ENCODE peak calls at places on chromosomes 6 and 20, in six cellular contexts. One of them, this sample, is unnamed.

GRCh38 chr6:41626917-41627316 is 11.4 kb upstream of the MDFI start:
- DNase-seq in HepG2: no peak
- DNase-seq in IMR-90: no peak
- DNase-seq in NB4: no peak
- DNase-seq in heart left ventricle: no peak
- DNase-seq in adrenal gland: no peak
- DNase-seq in this sample: no peak

GRCh38 chr20:46179811-46180326 is 61.8 kb downstream of the CD40 start:
- DNase-seq in HepG2: no peak
- DNase-seq in IMR-90: no peak
- DNase-seq in NB4: no peak
- DNase-seq in heart left ventricle: no peak
- DNase-seq in adrenal gland: no peak
- DNase-seq in this sample: no peak

GRCh38 chr6:41824571-41825569 is 37.4 kb downstream of the TOMM6 start:
- DNase-seq in HepG2: no peak
- DNase-seq in IMR-90: peak
- DNase-seq in NB4: no peak
- DNase-seq in heart left ventricle: no peak
- DNase-seq in adrenal gland: no peak
- DNase-seq in this sample: peak

GRCh38 chr6:28206527-28207243 is 18.4 kb upstream of the ZSCAN9 start:
- DNase-seq in HepG2: no peak
- DNase-seq in IMR-90: peak
- DNase-seq in NB4: no peak
- DNase-seq in heart left ventricle: no peak
- DNase-seq in adrenal gland: no peak
- DNase-seq in this sample: no peak

GRCh38 chr6:170456886-170457698 is 96.0 kb downstream of the PSMB1 start:
- DNase-seq in HepG2: no peak
- DNase-seq in IMR-90: no peak
- DNase-seq in NB4: no peak
- DNase-seq in heart left ventricle: no peak
- DNase-seq in adrenal gland: no peak
- DNase-seq in this sample: no peak

GRCh38 chr20:48012401-48012974 is 227.2 kb upstream of the SULF2 start:
- DNase-seq in HepG2: peak
- DNase-seq in IMR-90: peak
- DNase-seq in NB4: peak
- DNase-seq in heart left ventricle: no peak
- DNase-seq in adrenal gland: no peak
- DNase-seq in this sample: no peak

GRCh38 chr6:106885659-106886058 is 88.9 kb downstream of the CD24 start:
- DNase-seq in HepG2: no peak
- DNase-seq in IMR-90: no peak
- DNase-seq in NB4: no peak
- DNase-seq in heart left ventricle: no peak
- DNase-seq in adrenal gland: no peak
- DNase-seq in this sample: no peak

GRCh38 chr6:48747040-48747439 is 636.0 kb upstream of the PTCHD4 start:
- DNase-seq in HepG2: no peak
- DNase-seq in IMR-90: peak
- DNase-seq in NB4: peak
- DNase-seq in heart left ventricle: no peak
- DNase-seq in adrenal gland: no peak
- DNase-seq in this sample: no peak

GRCh38 chr6:144952456-144953240 is 667.5 kb downstream of the UTRN start:
- DNase-seq in HepG2: no peak
- DNase-seq in IMR-90: no peak
- DNase-seq in NB4: no peak
- DNase-seq in heart left ventricle: no peak
- DNase-seq in adrenal gland: no peak
- DNase-seq in this sample: no peak

DNA sequence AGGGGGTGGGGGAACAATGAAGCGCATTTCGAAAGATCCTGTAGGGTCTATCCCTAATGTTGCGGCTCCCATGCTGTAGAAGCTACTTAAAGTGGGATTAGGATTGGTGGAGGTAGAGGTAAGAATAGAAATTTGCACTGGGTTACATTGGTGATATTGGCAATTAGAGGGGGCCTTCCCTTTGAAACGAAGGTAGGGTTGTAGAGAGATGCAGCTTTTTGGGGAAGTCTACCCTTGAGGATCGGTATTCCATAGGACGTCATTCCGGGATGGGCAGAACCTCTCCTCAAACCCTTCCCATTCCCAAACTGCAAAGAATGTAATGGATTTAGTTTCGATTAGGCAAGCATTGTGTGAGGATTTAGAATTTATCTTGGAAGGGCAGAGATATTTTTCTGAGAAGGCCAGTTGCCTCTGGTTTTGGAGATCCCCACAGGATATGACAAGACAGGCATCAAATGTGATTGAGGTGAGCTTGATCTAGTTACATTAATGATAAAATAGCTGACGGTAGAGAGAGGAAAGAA is 5.4 kb upstream of the ZNFX1 start:
- DNase-seq in HepG2: no peak
- DNase-seq in IMR-90: no peak
- DNase-seq in NB4: peak
- DNase-seq in heart left ventricle: no peak
- DNase-seq in adrenal gland: no peak
- DNase-seq in this sample: no peak
- TF ChIP-seq POLR2A in HepG2: no peak
- TF ChIP-seq POLR2A in IMR-90: no peak
- TF ChIP-seq POLR2A in NB4: peak
- TF ChIP-seq POLR2A in heart left ventricle: no peak
- TF ChIP-seq POLR2A in adrenal gland: no peak
- TF ChIP-seq POLR2A in this sample: no peak

DNA sequence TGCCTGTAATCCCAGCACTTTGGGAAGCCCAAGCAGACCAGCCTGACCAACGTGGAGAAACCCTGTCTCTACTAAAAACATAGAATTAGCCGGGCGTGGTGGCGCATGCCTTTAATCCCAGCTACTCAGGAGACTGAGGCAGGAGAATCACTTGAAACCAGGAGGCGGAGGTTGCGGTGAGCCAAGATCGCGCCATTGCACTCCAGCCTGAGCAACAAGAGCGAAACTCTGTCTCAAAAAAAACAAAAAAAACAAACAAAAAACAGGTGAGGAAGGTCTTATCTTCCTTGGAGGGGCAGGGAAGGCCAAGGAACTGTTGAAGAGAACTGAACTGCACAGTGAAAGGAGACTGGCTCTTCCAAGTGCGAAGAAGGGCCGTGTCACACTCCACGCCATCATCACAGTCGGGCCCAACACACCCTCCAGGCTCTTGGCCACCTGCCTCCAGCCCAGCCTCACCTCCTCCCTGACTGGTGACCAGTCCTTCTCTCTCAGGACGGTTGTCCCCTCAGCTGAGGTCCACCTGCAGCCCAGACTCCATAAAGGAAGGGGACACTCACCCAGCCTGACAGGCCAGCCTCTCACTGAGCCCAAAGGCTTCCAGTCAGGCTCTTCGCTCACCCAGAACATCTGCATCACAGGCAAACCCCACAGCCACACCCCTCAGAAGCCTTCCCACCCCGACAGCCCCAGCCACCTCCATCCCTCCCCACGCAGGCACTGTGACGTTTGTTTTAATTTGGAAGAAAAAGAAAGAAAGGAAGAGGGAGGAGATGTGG is 4.1 kb downstream of the ZC3H12D start:
- DNase-seq in HepG2: no peak
- DNase-seq in IMR-90: no peak
- DNase-seq in NB4: no peak
- DNase-seq in heart left ventricle: no peak
- DNase-seq in adrenal gland: no peak
- DNase-seq in this sample: no peak
- TF ChIP-seq POLR2A in HepG2: no peak
- TF ChIP-seq POLR2A in IMR-90: no peak
- TF ChIP-seq POLR2A in NB4: no peak
- TF ChIP-seq POLR2A in heart left ventricle: no peak
- TF ChIP-seq POLR2A in adrenal gland: no peak
- TF ChIP-seq POLR2A in this sample: no peak

DNA sequence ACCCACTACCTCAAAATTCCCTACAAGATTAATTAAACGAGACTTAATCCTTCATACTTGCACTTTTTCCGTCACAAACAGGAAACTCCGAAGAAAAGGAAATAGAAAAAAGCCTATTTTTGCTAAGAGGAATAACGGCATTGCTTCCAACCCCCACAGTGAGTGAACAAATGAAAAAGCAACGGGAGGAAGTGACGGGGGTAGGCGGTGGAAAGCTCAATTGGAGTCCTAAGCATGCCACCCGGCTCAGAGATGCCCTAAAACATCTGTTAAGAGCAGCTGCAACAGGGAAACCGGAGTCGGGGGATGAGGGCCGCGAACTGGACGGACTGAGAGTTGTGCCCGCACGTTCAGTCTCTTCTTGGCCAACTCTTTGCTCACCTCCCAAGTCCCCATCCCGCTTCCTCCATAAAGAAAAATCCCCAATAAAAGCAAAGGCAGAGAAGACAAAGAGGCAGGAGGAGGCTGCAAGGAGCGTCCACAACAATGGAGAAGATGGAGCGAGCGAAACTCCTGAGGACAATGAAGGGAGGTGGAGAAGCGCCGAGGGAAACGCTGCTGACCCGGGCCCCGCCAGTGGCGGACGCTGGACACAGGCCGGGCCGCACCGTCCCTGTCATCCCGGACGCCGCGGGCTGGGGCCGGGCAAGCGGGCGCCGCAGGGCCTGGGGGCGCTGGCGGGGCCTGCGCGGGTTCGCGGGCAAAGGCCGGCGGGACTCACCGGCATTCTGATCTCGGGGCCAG is 671 bp downstream of the SEC63 start:
- DNase-seq in HepG2: peak
- DNase-seq in IMR-90: peak
- DNase-seq in NB4: peak
- DNase-seq in heart left ventricle: peak
- DNase-seq in adrenal gland: peak
- DNase-seq in this sample: no peak
- TF ChIP-seq POLR2A in HepG2: no peak
- TF ChIP-seq POLR2A in IMR-90: peak
- TF ChIP-seq POLR2A in NB4: no peak
- TF ChIP-seq POLR2A in heart left ventricle: no peak
- TF ChIP-seq POLR2A in adrenal gland: peak
- TF ChIP-seq POLR2A in this sample: no peak

DNA sequence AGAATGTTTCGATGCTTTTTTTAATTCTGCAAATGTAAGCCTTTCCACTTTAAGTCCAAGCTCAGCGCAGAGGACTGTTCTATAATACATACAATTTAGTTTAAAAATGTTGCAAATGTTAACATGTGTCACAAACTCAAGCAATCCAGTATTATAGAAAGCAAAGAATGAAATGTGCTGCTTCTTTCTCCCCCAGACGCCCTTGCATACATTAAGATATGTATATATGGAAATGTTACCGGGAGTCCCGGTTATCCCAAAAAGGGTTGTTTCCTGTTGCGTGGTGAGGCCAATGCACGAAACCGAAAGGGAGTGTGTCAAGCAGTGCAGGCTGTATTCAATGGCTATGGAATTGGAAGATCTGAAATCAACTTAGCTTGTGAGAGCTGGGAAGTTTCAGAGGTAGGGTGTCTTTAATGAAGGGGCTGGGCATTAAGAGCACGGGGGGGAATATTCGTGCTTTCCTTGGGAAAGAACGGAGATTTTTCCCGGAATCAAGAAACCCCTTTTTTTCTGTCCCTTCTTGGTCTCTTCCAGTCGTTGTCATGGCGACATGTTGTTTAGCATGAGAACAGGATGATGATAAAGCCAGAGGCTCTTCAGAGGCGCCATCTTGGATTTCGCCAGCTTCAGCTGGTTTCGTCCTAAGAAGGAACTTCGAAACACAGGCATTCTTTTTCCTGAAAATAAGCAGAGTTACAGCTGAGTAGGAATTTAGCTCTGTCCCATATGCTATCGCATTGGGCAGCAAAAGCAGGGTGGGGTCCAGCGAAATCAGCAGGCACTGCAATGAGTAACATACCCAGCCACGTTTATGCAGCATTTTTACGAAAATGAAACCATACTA is 10.1 kb upstream of the NQO2 start:
- DNase-seq in HepG2: peak
- DNase-seq in IMR-90: peak
- DNase-seq in NB4: peak
- DNase-seq in heart left ventricle: peak
- DNase-seq in adrenal gland: peak
- DNase-seq in this sample: peak
- TF ChIP-seq POLR2A in HepG2: peak
- TF ChIP-seq POLR2A in IMR-90: peak
- TF ChIP-seq POLR2A in NB4: peak
- TF ChIP-seq POLR2A in heart left ventricle: peak
- TF ChIP-seq POLR2A in adrenal gland: peak
- TF ChIP-seq POLR2A in this sample: peak

This sample was measured in H54.